ENCODE peak calls at places on chromosomes 4 and X, in nine cellular contexts. B is tibial nerve; W is astrocyte; F is CD4-positive, CD25-positive, alpha-beta regulatory T cell; V is uterus; K is caudate nucleus; P is ascending aorta; J is CD4-positive, alpha-beta memory T cell; T is fibroblast of lung. Z is an unnamed sample.
A peak's percentile ranks its signal among the peaks of the same experiment; 100 is the strongest.

GRCh38 chrX:150767045-150767395 is 73.8 kb downstream of the MTMR1 start:
- DNase-seq in K (no peak), J (no peak), P (no peak), T (no peak), V (no peak), B (no peak), W (no peak), F (no peak), Z (no peak)

GRCh38 chr4:3017504-3017903 is 54.1 kb downstream of the GRK4 start:
- DNase-seq in J (no peak), V (no peak), B (no peak), F (no peak), T (no peak), K (no peak), W (peak; percentile 70), P (no peak), Z (no peak)

GRCh38 chr4:126710935-126711334 is 921.8 kb upstream of the INTU start:
- DNase-seq in V (no peak), P (no peak), W (no peak), K (no peak), B (no peak), F (no peak), T (no peak), J (no peak), Z (no peak)

GRCh38 chrX:1657367-1658082 is 42.7 kb downstream of the ASMT start:
- DNase-seq in K (no peak), T (no peak), J (peak; percentile 46), B (no peak), P (no peak), F (peak; percentile 85), W (peak; percentile 18), V (peak; percentile 23), Z (no peak)

GRCh38 chr4:124030038-124030638 is 633.5 kb downstream of the SPRY1 start:
- DNase-seq in J (no peak), W (no peak), T (peak; percentile 47), V (peak; percentile 32), B (no peak), K (no peak), P (no peak), F (no peak), Z (no peak)

GRCh38 chrX:109384569-109385174 is 97.2 kb downstream of the GUCY2F start:
- DNase-seq in T (peak; percentile 35), K (no peak), F (peak; percentile 1), B (no peak), P (no peak), V (no peak), J (no peak), W (no peak), Z (no peak)

GRCh38 chr4:76147454-76148141 is 599 bp downstream of the NUP54 start:
- DNase-seq in W (peak; percentile 73), P (peak; percentile 70), F (peak; percentile 58), K (no peak), T (peak; percentile 73), J (no peak), B (no peak), V (no peak), Z (no peak)

GRCh38 chr4:110510955-110511544 is 35.1 kb downstream of the ENPEP start:
- DNase-seq in T (peak; percentile 79), W (peak; percentile 25), P (no peak), K (no peak), V (no peak), F (peak; percentile 68), B (no peak), J (peak; percentile 54), Z (no peak)

GRCh38 chr4:113692809-113693411 is 68.6 kb downstream of the CAMK2D start:
- DNase-seq in J (no peak), F (peak; percentile 44), P (no peak), T (no peak), K (no peak), V (no peak), B (no peak), W (no peak), Z (no peak)

GRCh38 chr4:102139932-102140331 is 205.3 kb downstream of the SLC39A8 start:
- DNase-seq in B (no peak), K (no peak), F (no peak), T (no peak), V (no peak), J (no peak), W (peak; percentile 31), P (no peak), Z (no peak)

GRCh38 chrX:80602017-80602765 is 181.9 kb downstream of the TENT5D start:
- DNase-seq in B (no peak), W (no peak), K (no peak), J (no peak), T (no peak), V (no peak), F (no peak), P (no peak), Z (no peak)

GRCh38 chrX:45774961-45775360 is 574.3 kb upstream of the DIPK2B start:
- DNase-seq in J (no peak), V (peak; percentile 70), P (no peak), F (no peak), K (no peak), T (peak; percentile 76), B (no peak), W (peak; percentile 85), Z (no peak)

GRCh38 chr4:23061431-23061830 is 368.7 kb downstream of the GBA3 start:
- DNase-seq in B (no peak), K (no peak), T (no peak), W (no peak), J (no peak), P (no peak), F (no peak), V (no peak), Z (no peak)

GRCh38 chrX:106903291-106903820 is at the start of gene RIPPLY1:
- DNase-seq in V (no peak), K (no peak), J (no peak), T (no peak), B (no peak), P (no peak), W (no peak), F (no peak), Z (no peak)

GRCh38 chr4:43251760-43252317 is 359.3 kb downstream of the GRXCR1 start:
- DNase-seq in B (no peak), J (no peak), F (no peak), W (peak; percentile 44), T (peak; percentile 33), V (no peak), K (no peak), P (no peak), Z (no peak)

GRCh38 chrX:11412715-11413623 is 119.8 kb downstream of the AMELX start:
- DNase-seq in T (no peak), J (no peak), V (no peak), B (no peak), K (no peak), F (no peak), P (no peak), W (peak; percentile 35), Z (no peak)

GRCh38 chr4:39341075-39341725 is 25.0 kb downstream of the RFC1 start:
- DNase-seq in K (no peak), F (no peak), T (no peak), V (no peak), W (no peak), P (no peak), J (no peak), B (no peak), Z (no peak)
- H3K27ac ChIP-seq in K (no peak overlapping the region), F (no peak overlapping the region), T (no peak overlapping the region), V (no peak overlapping the region), W (no peak overlapping the region), P (no peak overlapping the region), J (no peak overlapping the region), B (no peak overlapping the region), Z (peak overlapping the region; percentile 14)

DNA sequence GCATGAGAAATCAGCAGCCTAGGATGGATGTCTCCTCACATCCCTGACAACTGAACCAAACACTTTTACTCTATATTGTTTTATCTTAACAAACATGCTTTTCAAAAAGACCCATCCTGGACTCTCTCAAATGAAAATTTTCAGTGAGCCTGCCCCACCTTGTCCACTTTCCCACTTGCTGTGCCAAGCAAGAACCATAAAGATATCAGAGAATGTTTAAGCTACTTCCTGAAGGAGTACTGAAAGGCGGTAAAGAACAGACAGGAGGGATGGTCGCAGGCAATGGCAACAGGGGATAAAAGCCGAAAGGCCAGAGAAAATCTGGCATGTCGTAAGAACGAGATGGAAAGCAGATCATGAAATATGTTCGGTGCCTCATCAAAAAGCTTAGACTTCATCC is 10.5 kb downstream of the APBB2 start:
- DNase-seq in P (no peak), J (no peak), K (no peak), T (no peak), B (no peak), F (no peak), W (no peak), V (no peak), Z (no peak)
- H3K27ac ChIP-seq in P (no peak overlapping the region), J (no peak overlapping the region), K (no peak overlapping the region), T (peak overlapping the region; percentile 51), B (no peak overlapping the region), F (no peak overlapping the region), W (peak overlapping the region; percentile 31), V (peak overlapping the region; percentile 62), Z (peak overlapping the region; percentile 62)

GRCh38 chr4:79319975-79320374 is 5.9 kb downstream of the NAA11 start:
- DNase-seq in W (no peak), T (no peak), F (no peak), J (no peak), K (no peak), B (no peak), P (no peak), V (no peak), Z (no peak)

DNA sequence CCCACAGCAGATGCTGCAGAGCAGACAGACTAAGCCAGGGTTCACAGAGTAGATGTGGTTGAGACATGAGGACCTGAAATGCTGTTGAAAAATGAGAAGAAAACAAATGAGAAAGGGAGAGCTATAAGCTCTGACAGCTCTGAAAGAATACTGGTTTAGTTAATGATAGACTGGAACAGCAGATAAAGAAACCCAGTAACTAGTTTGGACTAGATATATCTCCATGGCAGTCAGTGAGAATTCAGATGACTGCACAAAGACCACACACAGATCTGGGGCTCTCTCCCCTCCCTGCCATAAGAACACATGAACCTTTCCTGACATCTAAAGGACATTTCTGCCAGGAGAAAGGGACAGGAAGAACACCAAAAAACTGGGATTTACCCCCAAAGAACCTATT is 8.2 kb downstream of the NAA11 start:
- DNase-seq in W (no peak), B (no peak), V (no peak), J (no peak), P (no peak), T (no peak), K (no peak), F (no peak), Z (no peak)
- H3K27ac ChIP-seq in W (no peak overlapping the region), B (no peak overlapping the region), V (no peak overlapping the region), J (no peak overlapping the region), P (no peak overlapping the region), T (no peak overlapping the region), K (no peak overlapping the region), F (no peak overlapping the region), Z (no peak overlapping the region)

GRCh38 chr4:154711522-154711921 is 32.3 kb upstream of the LRAT start:
- DNase-seq in W (no peak), J (no peak), V (no peak), F (no peak), K (no peak), P (no peak), B (no peak), T (no peak), Z (no peak)

GRCh38 chr4:154707877-154708276 is 35.9 kb upstream of the LRAT start:
- DNase-seq in B (no peak), P (no peak), W (no peak), K (peak; percentile 1), J (no peak), F (no peak), V (no peak), T (no peak), Z (peak; percentile 20)

GRCh38 chr4:154714339-154715040 is 29.3 kb upstream of the LRAT start:
- DNase-seq in P (no peak), B (no peak), T (peak; percentile 52), W (no peak), K (no peak), F (no peak), V (no peak), J (no peak), Z (no peak)

GRCh38 chr4:154709550-154709949 is 34.2 kb upstream of the LRAT start:
- DNase-seq in F (no peak), J (no peak), B (no peak), W (no peak), T (no peak), P (no peak), K (no peak), V (no peak), Z (no peak)
- H3K27ac ChIP-seq in F (no peak overlapping the region), J (no peak overlapping the region), B (no peak overlapping the region), W (no peak overlapping the region), T (no peak overlapping the region), P (no peak overlapping the region), K (no peak overlapping the region), V (no peak overlapping the region), Z (no peak overlapping the region)